ENCODE peak calls at places on chromosome 14, in five cellular contexts. E, Y, O, J and M are unnamed samples.

GRCh38 chr14:20262642-20263128 is 23.6 kb downstream of the OR11H4 start:
- DNase-seq in E (no peak), Y (no peak), O (no peak), J (peak; percentile 89), M (peak; percentile 27)

GRCh38 chr14:38578278-38578681 is 322.4 kb upstream of the CLEC14A start:
- DNase-seq in E (no peak), Y (no peak), O (no peak), J (no peak), M (peak; percentile 1)

GRCh38 chr14:72061718-72062117 is 129.5 kb downstream of the RGS6 start:
- DNase-seq in E (no peak), Y (no peak), O (no peak), J (no peak), M (no peak)

GRCh38 chr14:36584167-36584811 is 1.9 kb upstream of the NKX2-8 start:
- DNase-seq in E (no peak), Y (no peak), O (no peak), J (no peak), M (no peak)

GRCh38 chr14:64292197-64292596 is 2.0 kb downstream of the ESR2 start:
- DNase-seq in E (no peak), Y (no peak), O (no peak), J (no peak), M (no peak)

GRCh38 chr14:72565200-72565599 is 328.7 kb downstream of the DPF3 start:
- DNase-seq in E (no peak), Y (no peak), O (peak; percentile 44), J (no peak), M (no peak)

GRCh38 chr14:48943913-48944312 is 642.3 kb downstream of the RPS29 start:
- DNase-seq in E (no peak), Y (no peak), O (no peak), J (no peak), M (no peak)

GRCh38 chr14:54001189-54001878 is 44.7 kb upstream of the BMP4 start:
- DNase-seq in E (no peak), Y (no peak), O (no peak), J (no peak), M (no peak)

GRCh38 chr14:96501383-96501745 is 818 bp upstream of the PAPOLA start:
- DNase-seq in E (no peak), Y (no peak), O (no peak), J (no peak), M (peak; percentile 0)

GRCh38 chr14:55913324-55914035 is 204.7 kb upstream of the PELI2 start:
- DNase-seq in E (no peak), Y (no peak), O (peak; percentile 41), J (no peak), M (peak; percentile 66)

GRCh38 chr14:23009939-23010718 is at the start of gene C14orf93:
- DNase-seq in E (peak; percentile 82), Y (peak; percentile 74), O (peak; percentile 86), J (peak; percentile 53), M (peak; percentile 57)

GRCh38 chr14:38941485-38941884 is 161.6 kb downstream of the SEC23A start:
- DNase-seq in E (no peak), Y (no peak), O (no peak), J (no peak), M (no peak)

GRCh38 chr14:50432131-50432530 is 35.5 kb upstream of the CDKL1 start:
- DNase-seq in E (no peak), Y (no peak), O (no peak), J (no peak), M (no peak)

GRCh38 chr14:104148433-104149277 is 10.3 kb downstream of the KIF26A start:
- DNase-seq in E (no peak), Y (no peak), O (no peak), J (no peak), M (no peak)

GRCh38 chr14:77342726-77343397 is 22.0 kb downstream of the GSTZ1 start:
- DNase-seq in E (no peak), Y (no peak), O (no peak), J (no peak), M (no peak)

GRCh38 chr14:99728231-99728920 is 44.3 kb downstream of the CYP46A1 start:
- DNase-seq in E (peak; percentile 17), Y (no peak), O (no peak), J (no peak), M (no peak)

DNA sequence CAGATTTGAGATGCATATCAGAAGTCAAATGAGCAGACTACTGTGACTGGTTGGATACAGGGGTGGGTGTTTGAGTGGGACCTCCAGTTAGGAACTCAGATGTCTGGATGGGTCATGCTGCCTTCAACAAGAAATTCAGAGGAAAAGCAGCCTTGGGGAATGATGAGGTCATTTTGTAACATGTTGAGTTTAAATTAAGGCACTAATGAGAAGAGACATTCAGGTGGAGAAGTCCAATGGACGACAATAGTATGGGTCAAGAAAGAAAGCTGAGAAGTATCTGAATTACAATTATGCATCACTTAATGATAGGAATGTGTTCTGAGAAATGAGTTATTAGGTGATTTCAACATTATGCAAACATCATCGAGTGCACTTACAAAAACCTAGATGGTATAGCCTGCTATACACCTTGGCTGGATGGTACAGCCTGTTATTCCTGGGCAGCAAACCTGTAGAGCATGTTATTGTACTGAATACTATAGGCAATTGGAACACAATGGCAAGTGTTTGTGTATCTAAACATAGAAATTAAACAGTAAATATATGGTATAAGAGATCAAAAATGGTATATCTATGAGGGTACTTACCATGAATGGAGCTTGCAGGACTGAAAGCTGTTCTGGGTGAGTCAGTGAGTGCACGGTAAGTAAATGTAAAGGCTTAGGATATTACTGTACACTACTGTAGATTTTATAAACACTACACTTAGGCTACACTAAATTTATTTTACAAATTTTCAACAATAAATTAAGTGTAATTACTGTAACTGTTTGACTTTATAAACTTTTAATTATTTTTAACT is 414.7 kb downstream of the RAD51B start:
- DNase-seq in E (no peak), Y (no peak), O (no peak), J (no peak), M (no peak)
- H3K27ac ChIP-seq in E (peak overlapping the region; percentile 80), Y (no peak overlapping the region), O (no peak overlapping the region), J (no peak overlapping the region), M (no peak overlapping the region)

DNA sequence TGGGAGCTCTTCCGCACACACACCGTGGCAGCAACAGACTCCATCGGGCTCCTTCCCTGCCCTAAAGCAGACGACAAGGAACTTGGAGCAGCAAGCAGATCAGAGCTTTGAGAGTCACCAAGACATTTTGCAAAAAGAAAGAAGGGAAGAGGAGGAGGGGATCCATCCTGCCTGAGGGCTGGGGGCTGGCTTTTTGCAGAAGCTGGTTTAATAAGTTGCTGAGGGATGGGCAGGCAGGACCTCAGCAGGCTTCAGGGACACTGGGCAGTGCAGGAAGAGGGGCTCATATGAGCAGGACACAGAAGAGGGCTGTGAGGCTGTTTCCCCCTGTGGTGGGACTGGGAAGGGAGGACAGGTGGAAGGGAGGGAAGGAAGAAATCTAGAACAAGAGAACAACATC is 133.4 kb upstream of the GSC start:
- DNase-seq in E (no peak), Y (no peak), O (no peak), J (no peak), M (no peak)
- H3K27ac ChIP-seq in E (no peak overlapping the region), Y (no peak overlapping the region), O (no peak overlapping the region), J (no peak overlapping the region), M (no peak overlapping the region)

GRCh38 chr14:89226789-89227489 is 190.1 kb downstream of the FOXN3 start:
- DNase-seq in E (no peak), Y (no peak), O (no peak), J (no peak), M (no peak)
- H3K27ac ChIP-seq in E (no peak overlapping the region), Y (no peak overlapping the region), O (no peak overlapping the region), J (no peak overlapping the region), M (no peak overlapping the region)

GRCh38 chr14:61648377-61648776 is 46.9 kb upstream of the HIF1A start:
- DNase-seq in E (no peak), Y (no peak), O (no peak), J (no peak), M (no peak)

GRCh38 chr14:61651355-61651754 is 44.0 kb upstream of the HIF1A start:
- DNase-seq in E (no peak), Y (no peak), O (no peak), J (no peak), M (no peak)

GRCh38 chr14:61647704-61648103 is 47.6 kb upstream of the HIF1A start:
- DNase-seq in E (no peak), Y (no peak), O (no peak), J (peak; percentile 60), M (no peak)

GRCh38 chr14:61646366-61647101 is 48.8 kb upstream of the HIF1A start:
- DNase-seq in E (no peak), Y (no peak), O (no peak), J (peak; percentile 76), M (no peak)

GRCh38 chr14:61649283-61649682 is 46.0 kb upstream of the HIF1A start:
- DNase-seq in E (no peak), Y (no peak), O (no peak), J (no peak), M (no peak)
- H3K27ac ChIP-seq in E (no peak overlapping the region), Y (no peak overlapping the region), O (no peak overlapping the region), J (no peak overlapping the region), M (no peak overlapping the region)

DNA sequence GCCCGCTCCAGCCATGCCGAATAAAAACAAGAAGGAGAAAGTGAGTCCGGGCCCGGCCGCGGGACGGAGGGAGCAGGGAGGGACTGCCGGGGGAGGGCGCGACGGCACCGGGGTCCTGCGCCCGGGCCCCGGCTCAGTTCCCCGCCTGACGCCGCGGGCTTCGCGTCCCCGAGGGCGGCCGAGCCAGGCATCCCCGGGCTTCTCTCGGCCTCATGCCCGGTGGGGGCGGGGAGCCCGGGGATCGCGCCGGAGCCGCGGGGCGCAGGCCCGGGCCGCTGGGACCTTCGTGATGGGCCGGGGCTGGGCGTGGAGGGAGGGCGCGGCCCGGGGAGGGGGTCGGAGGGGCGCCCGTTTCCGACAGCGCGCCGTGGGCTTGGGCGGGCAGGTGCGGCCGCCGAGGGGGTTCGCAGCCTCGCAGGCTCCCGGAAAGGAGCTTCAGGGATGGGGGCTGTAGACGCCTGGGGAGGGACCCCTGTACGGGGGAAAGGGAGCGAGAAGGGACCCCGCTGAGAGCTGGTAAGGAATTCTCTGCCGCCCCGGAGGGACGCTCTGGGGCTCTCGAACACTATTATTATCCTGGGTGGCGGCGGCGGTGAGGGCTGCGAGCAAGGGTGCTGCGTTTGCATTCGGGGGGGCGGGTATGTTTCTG is 496 bp downstream of the PPP2R5C start:
- DNase-seq in E (peak; percentile 54), Y (peak; percentile 46), O (no peak), J (no peak), M (no peak)
- H3K27ac ChIP-seq in E (peak overlapping the region; percentile 83), Y (peak overlapping the region; percentile 54), O (peak overlapping the region; percentile 83), J (peak overlapping the region; percentile 18), M (no peak overlapping the region)

GRCh38 chr14:74476107-74476506 is 17.0 kb downstream of the NPC2 start:
- DNase-seq in E (no peak), Y (no peak), O (peak; percentile 15), J (no peak), M (no peak)

GRCh38 chr14:74474376-74474775 is 18.7 kb downstream of the NPC2 start:
- DNase-seq in E (no peak), Y (no peak), O (no peak), J (no peak), M (no peak)

GRCh38 chr14:74472590-74472989 is 20.5 kb downstream of the NPC2 start:
- DNase-seq in E (no peak), Y (no peak), O (no peak), J (no peak), M (no peak)

GRCh38 chr14:74476607-74477006 is 16.5 kb downstream of the NPC2 start:
- DNase-seq in E (no peak), Y (no peak), O (no peak), J (no peak), M (no peak)

GRCh38 chr14:74475678-74476077 is 17.4 kb downstream of the NPC2 start:
- DNase-seq in E (no peak), Y (no peak), O (no peak), J (peak; percentile 48), M (peak; percentile 53)
- H3K27ac ChIP-seq in E (no peak overlapping the region), Y (no peak overlapping the region), O (peak overlapping the region; percentile 35), J (no peak overlapping the region), M (no peak overlapping the region)